ENCODE peak calls at places on chromosomes 1 and 21, in ten cellular contexts. C, N, Z, B, K, P, F, V, H and X are unnamed samples.

GRCh38 chr1:109112056-109112651 is 1.8 kb upstream of the ELAPOR1 start:
- DNase-seq in Z (no peak), N (no peak), B (no peak), H (no peak), V (no peak), C (no peak), K (no peak), P (no peak), F (no peak), X (no peak)

GRCh38 chr1:84436907-84437667 is 38.8 kb downstream of the DNASE2B start:
- DNase-seq in P (no peak), N (no peak), K (no peak), C (no peak), H (no peak), B (no peak), V (no peak), Z (no peak), F (no peak), X (no peak)

GRCh38 chr1:87325982-87326738 is 2.5 kb upstream of the LMO4 start:
- DNase-seq in N (peak), H (peak), F (no peak), P (peak), B (no peak), V (no peak), K (peak), C (no peak), Z (no peak), X (peak)

GRCh38 chr1:19750101-19750881 is 49.4 kb downstream of the TMCO4 start:
- DNase-seq in N (no peak), Z (no peak), B (no peak), F (no peak), P (no peak), C (no peak), K (peak), V (no peak), H (no peak), X (no peak)

GRCh38 chr1:228341450-228341813 is 65.2 kb downstream of the TRIM11 start:
- DNase-seq in P (peak), B (no peak), V (no peak), F (no peak), C (no peak), N (no peak), H (no peak), K (no peak), Z (no peak), X (no peak)

GRCh38 chr1:186165303-186165702 is 209.8 kb downstream of the TPR start:
- DNase-seq in V (no peak), H (no peak), P (no peak), F (no peak), C (no peak), B (no peak), K (no peak), N (no peak), Z (no peak), X (no peak)

GRCh38 chr1:41333146-41333784 is 28.0 kb upstream of the FOXO6 start:
- DNase-seq in C (no peak), N (no peak), Z (peak), F (peak), P (no peak), B (no peak), H (no peak), V (no peak), K (no peak), X (no peak)

GRCh38 chr21:33259995-33260394 is 6.2 kb upstream of the IL10RB start:
- DNase-seq in F (no peak), B (no peak), C (no peak), Z (no peak), P (no peak), K (no peak), V (no peak), N (no peak), H (no peak), X (no peak)

GRCh38 chr21:29181799-29182470 is 51.5 kb downstream of the MAP3K7CL start:
- DNase-seq in P (peak), H (no peak), V (peak), F (peak), C (no peak), Z (no peak), B (no peak), K (peak), N (no peak), X (peak)

GRCh38 chr1:86846166-86846647 is 67.7 kb downstream of the SELENOF start:
- DNase-seq in K (peak), H (no peak), V (no peak), P (no peak), B (no peak), F (peak), N (no peak), Z (no peak), C (no peak), X (no peak)

GRCh38 chr21:45805321-45805720 is 161.8 kb downstream of the PCBP3 start:
- DNase-seq in B (no peak), N (no peak), Z (no peak), C (no peak), F (no peak), P (no peak), K (no peak), V (no peak), H (no peak), X (no peak)

GRCh38 chr1:200150721-200151120 is 123.2 kb downstream of the NR5A2 start:
- DNase-seq in K (peak), B (no peak), N (no peak), Z (no peak), H (no peak), C (no peak), F (peak), P (peak), V (no peak), X (peak)

GRCh38 chr1:119331915-119332314 is 36.7 kb upstream of the HAO2 start:
- DNase-seq in P (no peak), H (no peak), V (no peak), K (no peak), F (no peak), B (no peak), C (no peak), Z (no peak), N (no peak), X (no peak)

GRCh38 chr21:44752701-44753235 is 41.4 kb upstream of the TSPEAR start:
- DNase-seq in C (no peak), F (no peak), P (no peak), B (no peak), N (no peak), H (no peak), V (no peak), Z (no peak), K (peak), X (no peak)

GRCh38 chr1:53140451-53140850 is 2.0 kb downstream of the SLC1A7 start:
- DNase-seq in F (no peak), P (no peak), B (no peak), N (no peak), Z (peak), V (no peak), C (no peak), H (no peak), K (no peak), X (no peak)

GRCh38 chr1:156119503-156120209 is 5.1 kb downstream of the LMNA start:
- DNase-seq in B (no peak), Z (no peak), V (no peak), N (no peak), F (no peak), H (no peak), K (peak), C (no peak), P (peak), X (no peak)
- TF ChIP-seq CTCF in B (no peak), Z (no peak), V (no peak), N (no peak), F (no peak), H (no peak), K (no peak), C (peak), P (no peak), X (no peak)

GRCh38 chr1:222616535-222616934 is 1.4 kb upstream of the MIA3 start:
- DNase-seq in H (no peak), P (peak), C (no peak), V (no peak), Z (no peak), B (no peak), F (peak), K (no peak), N (peak), X (no peak)
- TF ChIP-seq CTCF in H (no peak), P (no peak), C (no peak), V (no peak), Z (no peak), B (no peak), F (no peak), K (no peak), N (no peak), X (no peak)

DNA sequence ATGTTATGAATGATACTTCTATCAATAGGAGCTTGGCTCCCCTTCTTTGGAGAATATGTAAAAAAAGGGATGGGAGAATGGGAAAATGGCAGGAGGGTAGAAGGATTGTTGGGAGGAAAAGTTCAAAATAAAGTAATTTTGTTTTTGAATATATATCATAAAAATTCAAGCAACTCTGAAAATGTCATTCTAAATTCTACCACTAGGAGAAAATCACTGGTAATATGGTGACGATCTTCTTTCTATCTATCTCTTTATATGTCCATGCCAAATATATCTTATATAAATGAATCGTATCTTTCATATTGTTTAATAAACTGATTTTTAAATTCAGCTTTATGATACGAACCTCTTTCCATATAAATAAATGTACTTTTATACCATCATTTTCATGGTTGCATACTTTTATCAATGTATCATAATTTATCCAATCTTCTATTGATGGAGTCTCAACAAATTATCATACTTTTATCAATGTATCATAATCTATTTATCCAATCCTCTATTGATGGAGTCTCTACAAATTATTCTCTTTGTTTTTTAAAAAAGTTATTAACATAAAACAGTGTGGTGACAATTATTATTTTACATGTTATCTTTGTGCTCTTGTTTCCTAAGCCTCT is 73.7 kb upstream of the MARK1 start:
- DNase-seq in H (no peak), B (no peak), N (no peak), Z (no peak), C (no peak), V (no peak), P (no peak), K (peak), F (no peak), X (no peak)
- TF ChIP-seq CTCF in H (peak), B (no peak), N (no peak), Z (no peak), C (peak), V (no peak), P (no peak), K (peak), F (no peak), X (no peak)

DNA sequence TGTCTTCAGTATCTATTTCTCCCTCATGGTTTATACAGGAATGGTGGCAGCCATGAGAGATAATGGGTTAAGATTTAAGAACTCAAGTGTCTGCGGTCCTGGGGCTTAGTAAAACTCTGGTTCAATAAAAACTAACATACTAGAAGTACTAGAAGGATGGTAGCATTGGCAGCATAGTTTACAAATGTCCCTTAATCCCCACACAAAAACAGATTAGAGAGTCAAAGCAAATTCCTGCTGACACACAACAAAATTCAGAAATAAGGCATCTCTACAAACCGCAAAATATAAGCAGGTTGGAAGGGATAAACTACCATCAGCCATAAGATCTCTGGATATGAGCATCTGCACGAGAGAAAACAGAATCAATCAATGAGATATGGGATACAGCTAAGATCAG is 234.4 kb downstream of the RERE start:
- DNase-seq in C (no peak), Z (no peak), K (no peak), N (no peak), H (no peak), F (no peak), V (no peak), B (no peak), P (no peak), X (no peak)
- TF ChIP-seq CTCF in C (no peak), Z (no peak), K (no peak), N (no peak), H (no peak), F (no peak), V (no peak), B (no peak), P (no peak), X (no peak)

GRCh38 chr1:165303415-165303814 is 53.1 kb downstream of the LMX1A start:
- DNase-seq in H (no peak), C (no peak), Z (no peak), B (no peak), K (no peak), F (no peak), N (no peak), P (no peak), V (no peak), X (no peak)

GRCh38 chr1:165312591-165312990 is 43.9 kb downstream of the LMX1A start:
- DNase-seq in Z (no peak), K (no peak), P (no peak), V (no peak), H (no peak), F (no peak), C (no peak), N (no peak), B (no peak), X (no peak)

GRCh38 chr1:165306543-165307434 is 49.7 kb downstream of the LMX1A start:
- DNase-seq in B (no peak), Z (no peak), V (no peak), F (no peak), C (no peak), H (no peak), P (no peak), K (no peak), N (no peak), X (no peak)
- TF ChIP-seq CTCF in B (no peak), Z (no peak), V (no peak), F (no peak), C (no peak), H (no peak), P (no peak), K (no peak), N (no peak), X (no peak)